ENCODE peak calls at places on chromosomes 11 and 22, in ten cellular contexts. K is CD4-positive, CD25-positive, alpha-beta regulatory T cell; S is CD4-positive, alpha-beta memory T cell; F is colonic mucosa; Y is PC-9; B is AG04450; A is substantia nigra; I is osteoblast; H is heart right ventricle; E is aorta. W is an unnamed sample.

GRCh38 chr11:133934096-133934495 is 22.7 kb downstream of the IGSF9B start:
- DNase-seq in K (no peak), B (no peak), H (no peak), F (no peak), S (no peak), I (no peak), E (no peak), Y (no peak), A (no peak), W (peak)

GRCh38 chr11:116373107-116373506 is 399.7 kb downstream of the BUD13 start:
- DNase-seq in K (no peak), F (no peak), S (no peak), H (no peak), B (no peak), I (no peak), Y (no peak), A (no peak), E (no peak), W (no peak)

GRCh38 chr22:44735518-44736428 is 16.6 kb upstream of the ARHGAP8 start:
- DNase-seq in F (peak), Y (peak), E (peak), I (peak), A (peak), B (no peak), H (peak), S (peak), K (peak), W (peak)

GRCh38 chr11:130449246-130449990 is 973 bp downstream of the ADAMTS15 start:
- DNase-seq in I (peak), Y (no peak), H (no peak), K (no peak), B (no peak), A (no peak), E (peak), F (peak), S (no peak), W (no peak)

GRCh38 chr11:47247502-47247901 is 1.1 kb downstream of the ACP2 start:
- DNase-seq in Y (no peak), I (no peak), S (no peak), K (no peak), H (no peak), A (no peak), E (no peak), F (no peak), B (no peak), W (no peak)

GRCh38 chr11:76030286-76030685 is 176.0 kb downstream of the WNT11 start:
- DNase-seq in Y (peak), B (peak), H (no peak), S (no peak), K (no peak), F (no peak), E (no peak), A (no peak), I (peak), W (no peak)

GRCh38 chr11:134624166-134624920 is 212.3 kb upstream of the B3GAT1 start:
- DNase-seq in H (no peak), I (no peak), K (no peak), E (peak), B (no peak), Y (no peak), A (no peak), F (no peak), S (no peak), W (no peak)

GRCh38 chr11:47387944-47388696 is 9.8 kb upstream of the SPI1 start:
- DNase-seq in F (no peak), S (no peak), A (no peak), B (no peak), H (no peak), K (no peak), Y (peak), E (no peak), I (peak), W (no peak)

GRCh38 chr11:7353100-7353499 is 101.4 kb downstream of the SYT9 start:
- DNase-seq in E (no peak), H (no peak), S (peak), K (peak), I (no peak), A (no peak), F (peak), Y (no peak), B (no peak), W (no peak)

GRCh38 chr22:37502342-37503182 is 16.4 kb upstream of the MFNG start:
- DNase-seq in A (no peak), E (no peak), S (no peak), I (no peak), B (no peak), F (peak), H (no peak), K (no peak), Y (peak), W (no peak)

GRCh38 chr11:71305041-71305440 is 52.7 kb upstream of the SHANK2 start:
- DNase-seq in A (no peak), I (peak), S (no peak), B (no peak), E (peak), Y (no peak), K (no peak), F (no peak), H (no peak), W (no peak)

GRCh38 chr11:73386026-73386425 is 9.8 kb downstream of the RELT start:
- DNase-seq in I (peak), F (no peak), A (no peak), Y (no peak), S (no peak), K (no peak), B (no peak), H (no peak), E (no peak), W (no peak)
- H3K27ac ChIP-seq in I (no peak), F (peak), A (peak), Y (no peak), S (no peak), K (no peak), B (no peak), H (peak), E (no peak), W (peak)

GRCh38 chr22:29012923-29013322 is 48.7 kb downstream of the C22orf31 start:
- DNase-seq in H (no peak), F (no peak), I (no peak), S (no peak), A (no peak), K (no peak), E (no peak), B (no peak), Y (no peak), W (no peak)

GRCh38 chr22:29009148-29009547 is 52.5 kb downstream of the C22orf31 start:
- DNase-seq in S (no peak), F (no peak), K (no peak), B (no peak), E (no peak), H (no peak), Y (no peak), A (no peak), I (no peak), W (no peak)

GRCh38 chr22:29014301-29014700 is 47.3 kb downstream of the C22orf31 start:
- DNase-seq in A (no peak), F (no peak), E (no peak), B (no peak), K (no peak), I (no peak), Y (no peak), S (no peak), H (no peak), W (no peak)

GRCh38 chr22:29011200-29011867 is 50.3 kb downstream of the C22orf31 start:
- DNase-seq in B (no peak), A (peak), Y (no peak), S (no peak), K (no peak), I (no peak), E (no peak), F (peak), H (peak), W (no peak)

DNA sequence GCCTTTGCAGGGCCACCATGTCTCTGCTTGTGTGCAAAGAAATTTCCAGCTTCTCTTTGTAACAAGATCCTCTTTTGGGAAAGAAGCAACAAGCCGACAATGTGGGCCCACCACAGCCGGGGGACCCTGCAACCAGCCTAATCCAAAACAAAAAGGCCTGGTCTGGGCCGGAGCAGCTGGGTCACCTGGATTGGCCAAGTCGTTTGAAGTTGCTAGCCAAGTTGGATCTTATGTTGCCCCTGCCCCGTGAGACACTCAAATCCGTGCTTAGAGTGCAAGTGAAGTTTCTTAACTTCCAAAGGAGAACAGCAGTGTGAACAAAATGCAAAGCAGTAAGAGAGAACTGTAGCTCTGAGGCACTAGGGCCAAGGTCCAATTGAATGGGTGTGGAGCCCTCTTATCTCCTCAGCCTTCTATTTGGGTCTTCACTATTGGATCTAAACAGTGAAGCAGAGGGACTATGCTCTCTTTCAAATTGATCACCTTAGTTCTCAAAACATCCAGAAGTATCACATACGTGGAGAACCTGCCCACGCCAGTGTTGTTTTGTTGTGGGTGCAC is 49.7 kb downstream of the C22orf31 start:
- DNase-seq in A (peak), I (no peak), F (peak), Y (no peak), S (no peak), E (no peak), B (no peak), K (no peak), H (no peak), W (no peak)
- H3K27ac ChIP-seq in A (no peak), I (no peak), F (peak), Y (no peak), S (no peak), E (no peak), B (no peak), K (no peak), H (no peak), W (no peak)

DNA sequence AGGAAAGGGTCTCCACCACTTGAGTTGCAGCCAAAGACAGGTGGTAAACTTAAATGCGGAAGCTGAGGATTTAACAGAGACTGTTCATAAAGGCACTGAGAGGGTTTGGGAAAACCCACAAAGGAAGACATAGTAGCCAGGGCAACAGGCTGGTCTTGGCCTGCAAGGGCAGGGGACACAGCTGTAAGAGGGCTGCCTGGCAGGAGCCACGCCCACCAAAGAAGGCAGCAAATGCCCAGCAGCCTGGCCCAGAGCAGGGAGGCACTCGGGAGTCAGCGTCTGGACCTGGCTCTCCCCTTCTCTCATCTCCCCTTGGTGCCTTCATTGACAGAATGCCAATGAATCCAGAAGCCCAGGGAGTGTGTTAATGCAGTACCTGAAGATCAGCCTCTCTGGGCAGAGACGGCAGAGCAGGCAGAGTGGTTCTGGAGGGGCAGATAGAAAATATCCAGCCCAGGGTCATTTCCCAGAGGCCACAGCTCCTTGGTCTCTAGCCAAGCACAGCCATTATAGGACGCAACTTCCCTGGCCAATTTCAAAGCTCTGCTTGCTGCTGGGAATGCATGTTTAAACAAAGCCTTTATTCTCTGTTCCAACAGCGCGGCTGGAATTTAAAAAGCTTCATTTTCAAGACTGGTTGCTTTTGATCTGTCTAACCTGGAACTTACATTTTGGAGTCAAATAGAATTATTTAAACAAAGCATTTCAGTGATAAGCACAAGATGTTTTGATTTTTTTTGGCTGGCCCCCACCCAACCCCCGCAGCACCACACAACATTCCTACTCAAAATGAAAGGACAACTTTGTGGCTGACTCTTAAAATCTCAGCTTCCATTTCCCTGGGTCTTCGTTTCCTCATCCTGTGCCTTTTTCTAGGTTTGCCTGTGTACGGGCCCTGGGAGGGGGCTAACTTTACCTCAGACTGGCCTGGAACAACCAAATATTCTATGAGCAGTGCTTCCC is 125.6 kb upstream of the LMO1 start:
- DNase-seq in A (peak), H (no peak), Y (no peak), B (no peak), E (no peak), I (peak), F (no peak), S (no peak), K (no peak), W (no peak)
- H3K27ac ChIP-seq in A (peak), H (no peak), Y (no peak), B (no peak), E (no peak), I (no peak), F (no peak), S (no peak), K (no peak), W (peak)

GRCh38 chr22:43163241-43163795 is 12.0 kb downstream of the TSPO start:
- DNase-seq in H (no peak), K (no peak), B (no peak), Y (peak), I (peak), A (no peak), F (no peak), S (no peak), E (no peak), W (no peak)
- H3K27ac ChIP-seq in H (no peak), K (no peak), B (no peak), Y (no peak), I (no peak), A (no peak), F (no peak), S (no peak), E (no peak), W (no peak)

GRCh38 chr11:13923716-13924650 is 38.5 kb upstream of the SPON1 start:
- DNase-seq in B (no peak), S (peak), I (no peak), Y (peak), E (no peak), F (no peak), K (peak), H (no peak), A (no peak), W (no peak)
- H3K27ac ChIP-seq in B (no peak), S (peak), I (no peak), Y (peak), E (no peak), F (peak), K (peak), H (peak), A (no peak), W (no peak)